ENCODE peak calls at places on chromosome 6, in ten cellular contexts. S, B, Y, C, F, T, H, M, I and L are unnamed samples.

GRCh38 chr6:156740604-156741003 is 36.6 kb upstream of the ARID1B start:
- DNase-seq in Y (no peak), C (no peak), T (no peak), M (no peak), S (no peak), B (no peak), I (no peak), H (no peak), F (no peak), L (no peak)

GRCh38 chr6:14288910-14289309 is 171.3 kb downstream of the CD83 start:
- DNase-seq in S (no peak), I (no peak), M (no peak), B (no peak), C (peak; percentile 45), Y (no peak), F (no peak), H (no peak), T (no peak), L (no peak)

GRCh38 chr6:166449641-166450040 is 66.9 kb upstream of the MPC1 start:
- DNase-seq in C (no peak), I (no peak), T (no peak), Y (no peak), B (no peak), M (no peak), S (no peak), F (no peak), H (no peak), L (no peak)

GRCh38 chr6:33731751-33732282 is 14.9 kb downstream of the IP6K3 start:
- DNase-seq in B (no peak), Y (no peak), C (no peak), I (no peak), T (no peak), F (no peak), M (no peak), S (no peak), H (peak; percentile 40), L (no peak)

GRCh38 chr6:46848684-46849360 is 55.6 kb downstream of the MEP1A start:
- DNase-seq in Y (peak; percentile 85), S (peak; percentile 80), T (peak; percentile 32), M (peak; percentile 79), B (peak; percentile 94), I (peak; percentile 32), H (peak; percentile 87), C (peak; percentile 79), F (peak; percentile 90), L (peak; percentile 20)

GRCh38 chr6:73058736-73059135 is 166.6 kb downstream of the KHDC1L start:
- DNase-seq in M (no peak), I (peak; percentile 61), Y (no peak), F (no peak), C (no peak), B (no peak), T (no peak), H (no peak), S (no peak), L (no peak)

GRCh38 chr6:129586815-129587214 is 123.2 kb downstream of the ARHGAP18 start:
- DNase-seq in C (no peak), Y (no peak), F (no peak), S (no peak), H (no peak), M (no peak), I (no peak), T (no peak), B (no peak), L (no peak)

GRCh38 chr6:130958468-130958867 is 104.6 kb downstream of the EPB41L2 start:
- DNase-seq in H (no peak), C (no peak), F (no peak), Y (no peak), T (no peak), S (no peak), M (no peak), I (no peak), B (no peak), L (no peak)

GRCh38 chr6:166006593-166007301 is 160.9 kb downstream of the TBXT start:
- DNase-seq in M (peak; percentile 46), S (no peak), F (no peak), C (no peak), I (no peak), H (no peak), Y (no peak), B (no peak), T (no peak), L (no peak)

GRCh38 chr6:99431901-99432300 is 6.8 kb upstream of the PNISR start:
- DNase-seq in B (no peak), M (no peak), S (no peak), F (no peak), H (no peak), C (no peak), I (no peak), T (no peak), Y (no peak), L (no peak)

GRCh38 chr6:147604373-147604772 is 95.9 kb downstream of the SAMD5 start:
- DNase-seq in B (no peak), Y (no peak), H (no peak), M (no peak), S (no peak), T (no peak), F (no peak), I (peak; percentile 15), C (no peak), L (no peak)

GRCh38 chr6:21915707-21916399 is 322.3 kb downstream of the SOX4 start:
- DNase-seq in B (no peak), I (no peak), T (no peak), H (no peak), F (no peak), M (no peak), S (no peak), Y (no peak), C (peak; percentile 61), L (no peak)

GRCh38 chr6:64680446-64680845 is 1026.6 kb downstream of the EYS start:
- DNase-seq in S (no peak), C (peak; percentile 3), F (no peak), I (peak; percentile 29), M (no peak), H (no peak), T (no peak), B (no peak), Y (no peak), L (no peak)

GRCh38 chr6:50842861-50843384 is 24.3 kb downstream of the TFAP2B start:
- DNase-seq in M (no peak), S (no peak), C (no peak), T (no peak), F (no peak), B (no peak), H (no peak), Y (no peak), I (no peak), L (no peak)

DNA sequence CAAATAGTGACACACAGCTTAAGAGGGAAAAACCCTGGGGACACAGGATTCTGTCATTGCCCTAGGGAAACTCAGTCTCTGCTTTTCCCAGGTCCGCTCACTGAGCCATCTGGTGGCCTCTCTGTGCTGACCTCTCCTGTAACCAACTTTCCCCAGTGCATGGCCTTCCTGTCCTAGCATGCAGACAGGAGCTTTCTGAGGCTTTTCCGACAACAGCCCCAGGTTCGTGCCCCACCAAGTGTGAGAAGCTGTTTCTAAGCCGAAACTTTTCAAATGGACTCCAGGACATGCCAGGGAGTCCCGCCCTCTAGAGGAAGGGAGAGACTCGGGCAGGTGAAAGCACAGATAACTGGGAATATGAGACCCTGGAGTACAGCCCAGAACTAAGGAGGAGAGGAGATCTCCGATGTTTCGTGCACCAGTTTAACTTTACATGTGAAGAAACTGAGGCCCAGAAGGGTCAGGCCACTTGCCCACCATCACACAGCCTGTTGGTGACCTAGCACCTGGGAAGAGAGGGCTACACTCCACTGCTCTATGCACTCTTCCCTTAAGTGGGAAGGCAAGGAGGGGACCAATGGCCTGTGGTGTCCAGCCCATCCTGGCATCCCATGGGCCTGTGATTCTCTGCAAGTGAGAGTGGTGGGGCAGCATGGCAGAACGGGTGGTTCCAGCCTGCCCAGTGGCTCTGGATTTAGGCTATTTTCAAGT is 46.2 kb downstream of the RPP40 start:
- DNase-seq in T (no peak), F (no peak), I (no peak), H (no peak), C (no peak), M (no peak), Y (no peak), S (no peak), B (no peak), L (no peak)
- TF ChIP-seq CTCF in T (no peak), F (peak; percentile 41), I (peak; percentile 29), H (no peak), C (peak; percentile 51), M (no peak), Y (no peak), S (peak; percentile 47), B (no peak), L (peak; percentile 10)

DNA sequence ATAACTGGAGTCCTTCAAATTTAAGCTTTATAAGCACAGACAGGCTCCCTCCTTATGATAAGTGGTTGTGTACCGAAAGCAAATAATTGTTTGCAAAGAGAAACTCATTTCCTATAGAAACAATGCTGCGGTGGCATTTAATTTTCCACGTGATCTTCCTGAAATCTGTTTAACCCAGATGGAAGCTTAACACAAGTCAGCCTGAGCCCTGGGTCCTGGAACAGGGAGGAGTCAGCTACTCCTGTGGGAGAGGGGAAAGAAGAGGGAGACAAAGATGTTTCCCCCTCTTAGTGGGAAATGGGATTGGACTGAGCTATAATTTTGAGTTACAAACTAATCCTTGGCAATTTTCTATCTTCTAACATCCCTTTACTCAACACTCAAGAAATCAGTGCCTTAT is 136.5 kb downstream of the ELOVL4 start:
- DNase-seq in F (no peak), S (peak; percentile 71), H (no peak), B (no peak), Y (no peak), T (no peak), I (no peak), M (peak; percentile 46), C (no peak), L (no peak)
- TF ChIP-seq CTCF in F (no peak), S (no peak), H (no peak), B (no peak), Y (no peak), T (no peak), I (no peak), M (no peak), C (no peak), L (no peak)

DNA sequence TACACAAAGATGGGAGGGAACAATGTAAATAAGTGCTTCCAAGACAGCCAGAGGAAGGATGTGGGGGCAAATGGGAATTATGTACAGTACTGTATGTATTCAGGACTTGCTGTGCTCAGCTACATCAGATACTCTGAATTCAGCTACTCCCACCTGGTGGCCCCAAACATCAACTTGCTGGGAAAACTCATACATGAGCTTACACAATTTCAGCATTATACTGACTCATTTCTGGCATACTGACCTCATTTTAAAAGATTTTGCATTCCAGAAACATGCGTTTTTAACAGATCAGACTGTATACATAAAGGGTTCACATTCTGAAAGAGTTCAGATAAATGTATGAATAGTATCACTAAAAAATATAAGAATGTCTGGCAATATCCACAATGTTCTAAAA is 59.7 kb downstream of the GPX5 start:
- DNase-seq in I (no peak), T (no peak), H (no peak), Y (no peak), F (no peak), S (no peak), M (no peak), B (no peak), C (peak; percentile 83), L (no peak)
- TF ChIP-seq CTCF in I (no peak), T (peak; percentile 32), H (no peak), Y (no peak), F (no peak), S (no peak), M (no peak), B (no peak), C (no peak), L (no peak)

GRCh38 chr6:161660666-161661571 is 387.1 kb upstream of the AGPAT4 start:
- DNase-seq in I (no peak), B (no peak), M (no peak), Y (no peak), T (no peak), H (no peak), S (no peak), F (peak; percentile 42), C (no peak), L (no peak)
- TF ChIP-seq CTCF in I (no peak), B (no peak), M (peak; percentile 23), Y (no peak), T (no peak), H (no peak), S (peak; percentile 11), F (no peak), C (no peak), L (peak; percentile 16)